ENCODE peak calls at places on chromosomes 11 and 22, in four cellular contexts. E is AG04450, U is uterus, Z is left lung. X is an unnamed sample.

GRCh38 chr22:24106385-24107381 is 74.6 kb upstream of the SUSD2 start:
- DNase-seq in Z (peak), E (no peak), U (peak), X (no peak)

GRCh38 chr11:13261600-13262061 is 16.0 kb upstream of the BMAL1 start:
- DNase-seq in Z (no peak), E (peak), U (peak), X (no peak)

GRCh38 chr11:2693271-2693833 is 6.4 kb downstream of the KCNQ1OT1 start:
- DNase-seq in Z (peak), E (no peak), U (peak), X (no peak)

GRCh38 chr22:28188480-28188879 is 269.4 kb upstream of the PITPNB start:
- DNase-seq in U (no peak), Z (no peak), E (no peak), X (no peak)

GRCh38 chr11:129766858-129767604 is 48.6 kb upstream of the TMEM45B start:
- DNase-seq in E (no peak), Z (no peak), U (no peak), X (no peak)

GRCh38 chr11:129631201-129631600 is 184.4 kb upstream of the TMEM45B start:
- DNase-seq in Z (no peak), E (no peak), U (no peak), X (no peak)

GRCh38 chr22:38513063-38513462 is 7.0 kb upstream of the DDX17 start:
- DNase-seq in Z (no peak), E (no peak), U (no peak), X (no peak)

GRCh38 chr11:63613517-63614135 is 607 bp downstream of the PLAAT3 start:
- DNase-seq in U (peak), E (no peak), Z (peak), X (peak)

GRCh38 chr11:80606726-80607125 is 1165.9 kb upstream of the TENM4 start:
- DNase-seq in E (no peak), U (no peak), Z (no peak), X (no peak)

GRCh38 chr11:66192181-66192888 is 76.1 kb upstream of the RAB1B start:
- DNase-seq in U (no peak), Z (no peak), E (no peak), X (no peak)

GRCh38 chr11:15975742-15976141 is 380.6 kb downstream of the SOX6 start:
- DNase-seq in U (no peak), E (no peak), Z (no peak), X (no peak)

GRCh38 chr11:20194470-20194869 is 34.2 kb upstream of the DBX1 start:
- DNase-seq in U (no peak), E (no peak), Z (no peak), X (no peak)

GRCh38 chr11:76753950-76754349 is 29.2 kb upstream of the TSKU start:
- DNase-seq in Z (no peak), U (no peak), E (no peak), X (no peak)

GRCh38 chr11:20249313-20249873 is 89.1 kb upstream of the DBX1 start:
- DNase-seq in E (no peak), U (no peak), Z (no peak), X (no peak)

GRCh38 chr11:83220279-83220678 is 26.8 kb downstream of the ANKRD42 start:
- DNase-seq in U (no peak), Z (no peak), E (no peak), X (no peak)

GRCh38 chr22:22948651-22949611 is 61.3 kb downstream of the IGLL5 start:
- DNase-seq in U (no peak), Z (no peak), E (no peak), X (no peak)

GRCh38 chr11:46747150-46747549 is 28.1 kb downstream of the F2 start:
- DNase-seq in Z (no peak), U (no peak), E (no peak), X (no peak)

GRCh38 chr11:65206441-65206841 is 24.7 kb downstream of the CAPN1 start:
- DNase-seq in U (no peak), Z (no peak), E (no peak), X (no peak)

GRCh38 chr11:59862252-59862651 is 4.0 kb downstream of the TCN1 start:
- DNase-seq in U (no peak), E (no peak), Z (no peak), X (no peak)

GRCh38 chr22:46526484-46526839 is 11.0 kb downstream of the CELSR1 start:
- DNase-seq in E (no peak), U (no peak), Z (no peak), X (no peak)

GRCh38 chr22:39593061-39593930 is 22.7 kb downstream of the CACNA1I start:
- DNase-seq in U (no peak), E (no peak), Z (peak), X (no peak)

GRCh38 chr11:74783241-74783871 is 34.7 kb downstream of the RNF169 start:
- DNase-seq in U (no peak), Z (no peak), E (no peak), X (no peak)

GRCh38 chr22:42814215-42814614 is 42.9 kb downstream of the ARFGAP3 start:
- DNase-seq in E (no peak), Z (no peak), U (no peak), X (no peak)

GRCh38 chr11:17221968-17222367 is 14.2 kb upstream of the PIK3C2A start:
- DNase-seq in U (no peak), Z (no peak), E (no peak), X (no peak)

GRCh38 chr22:29043906-29044575 is 17.6 kb downstream of the C22orf31 start:
- DNase-seq in E (no peak), U (no peak), Z (no peak), X (no peak)

GRCh38 chr11:44621140-44621681 is 55.7 kb downstream of the CD82 start:
- DNase-seq in E (no peak), U (peak), Z (peak), X (peak)

GRCh38 chr22:42994917-42995562 is 19.9 kb downstream of the PACSIN2 start:
- DNase-seq in E (peak), Z (peak), U (peak), X (no peak)

GRCh38 chr22:21074092-21074715 is 28.5 kb downstream of the LRRC74B start:
- DNase-seq in Z (no peak), U (no peak), E (no peak), X (no peak)

GRCh38 chr22:24968066-24968561 is 15.6 kb downstream of the KIAA1671 start:
- DNase-seq in U (no peak), Z (no peak), E (no peak), X (no peak)

GRCh38 chr11:2814751-2815150 is 70.8 kb downstream of the CDKN1C start:
- DNase-seq in U (peak), E (no peak), Z (peak), X (no peak)

GRCh38 chr11:65116370-65117205 is 913 bp downstream of the ZNHIT2 start:
- DNase-seq in Z (peak), E (peak), U (peak), X (no peak)

GRCh38 chr22:20779813-20780148 is 5.9 kb downstream of the SERPIND1 start:
- DNase-seq in E (peak), Z (no peak), U (no peak), X (no peak)

GRCh38 chr22:48594757-48595510 is 1232.7 kb downstream of the BRD1 start:
- DNase-seq in U (no peak), Z (peak), E (no peak), X (no peak)

DNA sequence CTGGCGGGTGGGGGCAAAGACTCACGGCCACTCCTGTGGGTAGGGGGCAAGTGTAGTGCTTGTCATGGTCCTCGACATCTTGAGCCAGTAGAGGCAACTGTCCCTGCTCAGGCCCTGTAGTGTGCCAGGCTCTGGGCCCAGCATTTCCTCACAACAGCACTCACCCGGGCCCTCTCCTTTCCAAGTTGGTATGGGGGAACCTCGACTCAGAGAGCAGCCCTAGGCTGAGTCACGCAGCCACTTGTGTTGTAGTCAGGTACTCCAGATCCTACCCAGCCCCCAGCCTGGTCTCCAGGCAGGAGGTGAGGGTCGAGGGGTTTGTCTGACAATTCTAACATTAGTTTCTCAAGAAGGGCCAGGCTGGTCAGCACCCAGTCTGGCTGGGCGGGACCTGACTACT is 4.1 kb downstream of the RELT start:
- DNase-seq in U (no peak), Z (no peak), E (no peak), X (no peak)
- H3K27ac ChIP-seq in U (no peak), Z (peak), E (no peak), X (no peak)

GRCh38 chr11:68998390-68998911 is 14.6 kb downstream of the MRGPRF start:
- DNase-seq in U (no peak), E (no peak), Z (peak), X (no peak)
- H3K27ac ChIP-seq in U (peak), E (no peak), Z (no peak), X (no peak)

GRCh38 chr11:6654281-6655019 is 1.2 kb downstream of the DCHS1 start:
- DNase-seq in U (no peak), Z (no peak), E (no peak), X (no peak)

GRCh38 chr11:6650980-6651379 is 4.6 kb downstream of the DCHS1 start:
- DNase-seq in E (no peak), U (no peak), Z (no peak), X (no peak)

GRCh38 chr11:6655020-6655789 is 404 bp downstream of the DCHS1 start:
- DNase-seq in Z (peak), U (peak), E (no peak), X (no peak)

GRCh38 chr11:6653656-6654055 is 2.0 kb downstream of the DCHS1 start:
- DNase-seq in Z (no peak), E (no peak), U (no peak), X (no peak)

GRCh38 chr11:6653055-6653454 is 2.6 kb downstream of the DCHS1 start:
- DNase-seq in U (no peak), Z (no peak), E (no peak), X (no peak)
- H3K27ac ChIP-seq in U (peak), Z (no peak), E (no peak), X (no peak)

GRCh38 chr22:37207981-37208380 is 4.3 kb downstream of the SSTR3 start:
- DNase-seq in U (no peak), Z (no peak), E (no peak), X (no peak)
- H3K27ac ChIP-seq in U (no peak), Z (no peak), E (no peak), X (no peak)

GRCh38 chr22:30287626-30288413 is 1.5 kb downstream of the CASTOR1 start:
- DNase-seq in E (peak), Z (peak), U (peak), X (peak)
- H3K27ac ChIP-seq in E (peak), Z (peak), U (peak), X (peak)

DNA sequence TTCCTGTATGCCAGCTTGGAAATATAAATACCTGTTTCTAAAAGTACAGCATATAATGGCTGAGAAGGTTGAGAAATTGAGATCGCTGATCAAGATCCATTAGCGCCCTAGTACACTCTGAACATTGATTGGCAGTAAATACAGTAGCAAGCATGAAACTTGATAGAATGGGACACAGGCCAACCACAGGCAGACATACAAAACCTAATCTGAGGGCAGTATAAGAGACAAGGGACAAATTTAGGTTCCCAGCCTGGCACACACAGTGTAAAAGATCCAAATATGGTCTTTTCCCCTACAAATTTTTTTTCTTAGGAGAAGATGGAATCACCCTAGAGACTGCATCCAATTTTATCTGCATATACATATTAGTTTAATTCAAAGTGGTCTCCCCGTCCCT is 126.5 kb upstream of the ARHGAP42 start:
- DNase-seq in E (no peak), U (no peak), Z (no peak), X (no peak)
- H3K27ac ChIP-seq in E (no peak), U (peak), Z (no peak), X (no peak)

GRCh38 chr11:69085490-69086095 is 36.9 kb downstream of the TPCN2 start:
- DNase-seq in U (no peak), Z (peak), E (no peak), X (no peak)

GRCh38 chr11:69084371-69084770 is 35.6 kb downstream of the TPCN2 start:
- DNase-seq in U (no peak), E (no peak), Z (no peak), X (no peak)

GRCh38 chr11:69087811-69088210 is 39.1 kb downstream of the TPCN2 start:
- DNase-seq in Z (peak), E (no peak), U (no peak), X (no peak)

GRCh38 chr11:69086741-69087524 is 38.2 kb downstream of the TPCN2 start:
- DNase-seq in Z (peak), U (no peak), E (no peak), X (no peak)

GRCh38 chr11:69086152-69086551 is 37.4 kb downstream of the TPCN2 start:
- DNase-seq in U (peak), E (no peak), Z (peak), X (no peak)
- H3K27ac ChIP-seq in U (peak), E (no peak), Z (no peak), X (no peak)

DNA sequence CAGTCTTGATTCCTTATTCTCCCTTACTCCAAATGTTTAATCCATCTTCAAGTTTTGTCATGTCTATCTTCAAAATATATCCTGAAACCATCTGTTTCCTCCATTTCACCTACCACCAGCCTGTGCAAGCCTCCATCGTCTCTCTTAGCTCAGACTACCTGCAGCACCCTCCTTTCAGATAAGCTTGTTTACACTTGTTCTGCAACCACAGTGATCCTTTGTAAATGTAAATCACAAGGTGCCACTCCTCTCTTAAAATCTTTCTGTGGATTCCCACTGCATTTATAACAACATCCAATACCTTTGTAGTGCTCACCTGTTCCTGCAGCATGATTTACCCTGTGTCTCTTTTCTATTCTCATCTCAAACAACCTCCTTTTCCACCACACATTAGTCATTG is 31.8 kb upstream of the GPR83 start:
- DNase-seq in Z (no peak), E (no peak), U (no peak), X (no peak)
- H3K27ac ChIP-seq in Z (no peak), E (no peak), U (no peak), X (no peak)

GRCh38 chr22:30667486-30668305 is at the start of gene DUSP18:
- DNase-seq in Z (peak), U (peak), E (peak), X (peak)
- H3K27ac ChIP-seq in Z (peak), U (peak), E (peak), X (no peak)

X was measured in caudate nucleus.